ENCODE peak calls at places on chromosomes 13 and 19, in four cellular contexts. One of them, this sample, is unnamed.

GRCh38 chr19:50772408-50773311 is 2.4 kb downstream of the GPR32 start:
- DNase-seq in T-helper 1 cell: no peak
- DNase-seq in iris pigment epithelial cell: peak
- DNase-seq in left ventricle myocardium inferior: no peak
- DNase-seq in this sample: no peak

GRCh38 chr13:51221108-51221507 is 1.1 kb upstream of the FAM124A start:
- DNase-seq in T-helper 1 cell: no peak
- DNase-seq in iris pigment epithelial cell: no peak
- DNase-seq in left ventricle myocardium inferior: no peak
- DNase-seq in this sample: no peak

GRCh38 chr19:50777830-50778303 is 7.6 kb downstream of the GPR32 start:
- DNase-seq in left ventricle myocardium inferior: no peak
- DNase-seq in T-helper 1 cell: no peak
- DNase-seq in iris pigment epithelial cell: peak
- DNase-seq in this sample: peak

GRCh38 chr19:48490980-48491792 is 20.4 kb downstream of the LMTK3 start:
- DNase-seq in T-helper 1 cell: peak
- DNase-seq in iris pigment epithelial cell: no peak
- DNase-seq in left ventricle myocardium inferior: no peak
- DNase-seq in this sample: peak

GRCh38 chr19:4697304-4697703 is 26.3 kb downstream of the DPP9 start:
- DNase-seq in left ventricle myocardium inferior: no peak
- DNase-seq in iris pigment epithelial cell: no peak
- DNase-seq in T-helper 1 cell: no peak
- DNase-seq in this sample: no peak

GRCh38 chr19:16851031-16851712 is 22.0 kb downstream of the SIN3B start:
- DNase-seq in left ventricle myocardium inferior: no peak
- DNase-seq in iris pigment epithelial cell: peak
- DNase-seq in T-helper 1 cell: no peak
- DNase-seq in this sample: peak

GRCh38 chr19:30630289-30631034 is 258.3 kb downstream of the ZNF536 start:
- DNase-seq in T-helper 1 cell: no peak
- DNase-seq in iris pigment epithelial cell: no peak
- DNase-seq in left ventricle myocardium inferior: no peak
- DNase-seq in this sample: no peak

GRCh38 chr19:15444505-15445226 is 5.1 kb downstream of the WIZ start:
- DNase-seq in left ventricle myocardium inferior: no peak
- DNase-seq in T-helper 1 cell: no peak
- DNase-seq in iris pigment epithelial cell: no peak
- DNase-seq in this sample: no peak

GRCh38 chr19:29610574-29611271 is 4.6 kb downstream of the POP4 start:
- DNase-seq in T-helper 1 cell: peak
- DNase-seq in left ventricle myocardium inferior: peak
- DNase-seq in iris pigment epithelial cell: peak
- DNase-seq in this sample: peak

GRCh38 chr13:65551208-65551607 is 1678.9 kb downstream of the PCDH9 start:
- DNase-seq in T-helper 1 cell: no peak
- DNase-seq in left ventricle myocardium inferior: no peak
- DNase-seq in iris pigment epithelial cell: no peak
- DNase-seq in this sample: no peak

GRCh38 chr19:4971424-4971793 is 2.5 kb downstream of the KDM4B start:
- DNase-seq in left ventricle myocardium inferior: no peak
- DNase-seq in iris pigment epithelial cell: no peak
- DNase-seq in T-helper 1 cell: no peak
- DNase-seq in this sample: peak

GRCh38 chr19:58330458-58330857 is 3.7 kb downstream of the ZSCAN22 start:
- DNase-seq in T-helper 1 cell: no peak
- DNase-seq in left ventricle myocardium inferior: no peak
- DNase-seq in iris pigment epithelial cell: peak
- DNase-seq in this sample: peak

GRCh38 chr19:43700368-43701015 is 15.4 kb upstream of the IRGC start:
- DNase-seq in iris pigment epithelial cell: peak
- DNase-seq in T-helper 1 cell: no peak
- DNase-seq in left ventricle myocardium inferior: peak
- DNase-seq in this sample: peak

This sample was measured in mesendoderm.